ENCODE peak calls at places on chromosomes 11 and 22, in seven cellular contexts. Y is endothelial cell of umbilical vein; B is stimulated activated CD8-positive, alpha-beta memory T cell treated with anti-CD3 and anti-CD28 coated beads, Interleukin-4, amount 100 ng/mL, for 4 hours; H is endodermal cell; Q is fibroblast of mammary gland; C is stimulated activated CD4-positive, alpha-beta T cell treated with anti-CD3 and anti-CD28 coated beads, TNF-alpha, amount 100 ng/mL, for 48 hours; F is adrenal gland. W is an unnamed sample.

GRCh38 chr22:46043339-46043738 is 66.4 kb upstream of the WNT7B start:
- DNase-seq in Y (no peak), B (no peak), H (peak; percentile 22), Q (peak; percentile 16), C (no peak), F (no peak), W (no peak)

GRCh38 chr11:65692367-65692766 is 19.7 kb upstream of the KAT5 start:
- DNase-seq in Y (no peak), B (no peak), H (peak; percentile 49), Q (no peak), C (no peak), F (no peak), W (no peak)

GRCh38 chr22:45638834-45639746 is 32.5 kb upstream of the ATXN10 start:
- DNase-seq in Y (peak; percentile 26), B (no peak), H (no peak), Q (peak; percentile 69), C (no peak), F (no peak), W (no peak)

GRCh38 chr11:131867457-131868257 is 497.2 kb downstream of the NTM start:
- DNase-seq in Y (peak; percentile 80), B (no peak), H (peak; percentile 92), Q (peak; percentile 83), C (no peak), F (peak; percentile 51), W (peak; percentile 65)

GRCh38 chr11:34052608-34053160 is 1.2 kb downstream of the CAPRIN1 start:
- DNase-seq in Y (no peak), B (peak; percentile 6), H (peak; percentile 67), Q (no peak), C (peak; percentile 29), F (peak; percentile 43), W (no peak)

GRCh38 chr11:29293825-29294224 is 723.0 kb downstream of the KCNA4 start:
- DNase-seq in Y (peak; percentile 81), B (no peak), H (no peak), Q (peak; percentile 84), C (no peak), F (no peak), W (no peak)

GRCh38 chr11:13127161-13127560 is 118.0 kb downstream of the RASSF10 start:
- DNase-seq in Y (no peak), B (no peak), H (no peak), Q (no peak), C (no peak), F (no peak), W (no peak)

GRCh38 chr11:126452718-126453117 is 97.2 kb downstream of the ST3GAL4 start:
- DNase-seq in Y (no peak), B (no peak), H (no peak), Q (no peak), C (no peak), F (no peak), W (no peak)

GRCh38 chr22:40107756-40108437 is 69.8 kb upstream of the TNRC6B start:
- DNase-seq in Y (no peak), B (no peak), H (no peak), Q (peak; percentile 60), C (peak; percentile 23), F (peak; percentile 47), W (no peak)

W was measured in CMK.